ENCODE peak calls at places on chromosomes 3 and 15, in eight cellular contexts. B, M, O, R, U, Q, K and T are unnamed samples.
A peak's percentile ranks its signal among the peaks of the same experiment; 100 is the strongest.

GRCh38 chr3:43871627-43872245 is 181.0 kb downstream of the ABHD5 start:
- DNase-seq in M (no peak), Q (no peak), O (no peak), R (no peak), B (peak; percentile 31), K (no peak), U (peak; percentile 38), T (no peak)

GRCh38 chr3:132315851-132316250 is 1.4 kb upstream of the ACP3 start:
- DNase-seq in U (no peak), M (no peak), R (no peak), B (peak; percentile 37), K (no peak), Q (no peak), O (no peak), T (no peak)

GRCh38 chr3:101513419-101513986 is 491 bp upstream of the SENP7 start:
- DNase-seq in O (no peak), M (no peak), Q (no peak), R (peak; percentile 1), B (no peak), U (no peak), K (no peak), T (no peak)

GRCh38 chr3:65914740-65915366 is 123.9 kb downstream of the MAGI1 start:
- DNase-seq in Q (no peak), B (no peak), K (no peak), U (no peak), O (no peak), M (no peak), R (peak; percentile 15), T (no peak)

GRCh38 chr15:60213377-60214010 is 184.3 kb downstream of the ANXA2 start:
- DNase-seq in Q (no peak), M (no peak), R (no peak), O (no peak), B (no peak), K (no peak), U (no peak), T (no peak)

GRCh38 chr3:34102290-34102689 is 303.9 kb downstream of the PDCD6IP start:
- DNase-seq in M (no peak), R (no peak), K (no peak), U (no peak), Q (no peak), O (no peak), B (no peak), T (no peak)

GRCh38 chr15:78448441-78449219 is 10.6 kb downstream of the IREB2 start:
- DNase-seq in U (no peak), K (no peak), Q (no peak), R (no peak), M (no peak), B (no peak), O (no peak), T (no peak)

GRCh38 chr15:31392761-31393401 is 66.2 kb downstream of the KLF13 start:
- DNase-seq in Q (no peak), O (no peak), K (peak; percentile 43), B (peak; percentile 56), U (no peak), R (peak; percentile 37), M (peak; percentile 56), T (no peak)

GRCh38 chr3:169228522-169228921 is 435.0 kb downstream of the MECOM start:
- DNase-seq in Q (no peak), K (no peak), U (no peak), M (no peak), B (peak; percentile 34), R (no peak), O (no peak), T (peak; percentile 37)

GRCh38 chr15:73210630-73211029 is 158.1 kb downstream of the HCN4 start:
- DNase-seq in K (no peak), U (no peak), O (no peak), R (no peak), Q (no peak), B (no peak), M (no peak), T (no peak)

GRCh38 chr15:70466895-70467529 is 296.3 kb downstream of the UACA start:
- DNase-seq in K (peak; percentile 54), O (no peak), M (peak; percentile 69), Q (peak; percentile 65), B (peak; percentile 76), R (peak; percentile 67), U (no peak), T (peak; percentile 69)

GRCh38 chr3:138361193-138361525 is 12.8 kb downstream of the MRAS start:
- DNase-seq in U (no peak), O (no peak), K (no peak), B (no peak), M (no peak), Q (no peak), R (no peak), T (no peak)

GRCh38 chr15:58770519-58770856 is 614 bp upstream of the MINDY2 start:
- DNase-seq in U (no peak), M (no peak), R (no peak), K (no peak), O (no peak), Q (peak; percentile 44), B (peak; percentile 92), T (peak; percentile 89)

GRCh38 chr3:58074126-58074715 is 66.0 kb downstream of the FLNB start:
- DNase-seq in O (no peak), Q (no peak), M (no peak), B (no peak), R (peak; percentile 57), K (no peak), U (no peak), T (no peak)

GRCh38 chr3:16059081-16059537 is 115.4 kb upstream of the GALNT15 start:
- DNase-seq in Q (no peak), O (no peak), B (no peak), R (no peak), M (no peak), K (no peak), U (no peak), T (peak; percentile 45)

GRCh38 chr3:177729939-177730700 is 532.8 kb upstream of the TBL1XR1 start:
- DNase-seq in K (peak; percentile 41), M (no peak), Q (no peak), B (peak; percentile 39), O (no peak), U (peak; percentile 65), R (no peak), T (peak; percentile 52)

DNA sequence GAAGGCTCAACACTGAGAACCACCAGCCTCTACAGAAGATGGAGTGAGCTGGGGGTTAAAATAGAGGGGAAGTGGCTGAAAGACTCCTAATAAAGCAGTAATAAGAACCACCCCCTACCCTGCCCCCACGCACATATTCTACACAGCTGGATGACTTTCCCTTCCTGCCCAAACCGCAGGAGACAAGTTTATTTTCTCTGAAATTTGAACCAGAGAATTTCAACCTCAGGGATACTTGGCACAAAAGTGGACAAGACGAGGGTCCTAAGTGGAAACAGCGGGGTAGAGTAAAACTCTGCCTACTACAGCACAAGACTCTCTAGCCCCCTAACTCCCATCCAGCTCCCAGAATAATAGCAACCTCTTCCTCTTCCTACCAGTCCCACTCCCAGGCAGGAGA is 28.4 kb downstream of the USF3 start:
- DNase-seq in Q (no peak), U (no peak), O (no peak), K (no peak), M (no peak), B (peak; percentile 49), R (peak; percentile 17), T (peak; percentile 29)
- H3K4me3 ChIP-seq in Q (no peak overlapping the region), U (no peak overlapping the region), O (no peak overlapping the region), K (no peak overlapping the region), M (no peak overlapping the region), B (no peak overlapping the region), R (no peak overlapping the region), T (no peak overlapping the region)

DNA sequence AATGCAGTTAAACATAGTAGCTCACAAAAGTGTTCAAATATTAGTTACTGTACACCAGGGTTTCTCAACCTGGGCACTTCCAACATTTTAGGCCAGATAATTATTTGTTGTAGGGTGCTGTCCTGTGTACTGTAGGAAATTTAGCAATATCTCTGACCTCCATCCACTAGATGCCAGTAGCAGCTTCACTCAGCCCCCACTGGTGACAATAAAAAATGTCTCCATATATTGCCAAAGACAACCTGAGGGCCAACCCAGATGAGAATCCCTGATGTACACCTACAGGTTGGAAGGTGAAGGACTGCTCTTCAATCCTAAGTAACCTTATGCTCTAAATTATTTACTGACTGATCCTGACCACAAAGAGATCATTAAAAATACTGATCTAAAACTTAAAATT is 32.4 kb downstream of the DCUN1D1 start:
- DNase-seq in B (no peak), M (no peak), R (peak; percentile 29), O (no peak), U (no peak), Q (no peak), K (no peak), T (no peak)
- TF ChIP-seq CTCF in B (no peak), M (no peak), R (no peak), O (no peak), U (no peak), Q (no peak), K (no peak), T (no peak)

DNA sequence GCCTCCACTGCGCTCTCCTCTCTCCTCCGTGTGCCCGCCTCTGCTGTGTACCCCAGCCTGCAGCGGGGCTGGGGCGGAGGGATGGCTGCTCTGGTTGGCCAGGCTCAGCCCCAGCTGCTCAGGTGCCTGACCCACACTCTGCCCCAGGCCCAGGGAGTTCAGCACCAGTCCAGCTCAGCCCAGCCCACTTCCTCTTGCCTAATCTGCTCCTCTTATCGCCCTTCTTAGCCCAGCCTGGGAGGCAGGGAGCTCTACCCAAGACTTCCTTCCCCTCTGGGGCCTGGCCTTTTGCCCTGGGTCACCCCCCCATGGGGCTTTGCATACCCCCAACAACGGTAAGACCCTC is 1.1 kb upstream of the PLCB2 start:
- DNase-seq in M (no peak), U (no peak), K (no peak), R (peak; percentile 91), O (no peak), B (peak; percentile 43), Q (no peak), T (no peak)
- H3K4me3 ChIP-seq in M (peak overlapping the region; percentile 42), U (no peak overlapping the region), K (no peak overlapping the region), R (peak overlapping the region; percentile 34), O (no peak overlapping the region), B (no peak overlapping the region), Q (no peak overlapping the region), T (no peak overlapping the region)

DNA sequence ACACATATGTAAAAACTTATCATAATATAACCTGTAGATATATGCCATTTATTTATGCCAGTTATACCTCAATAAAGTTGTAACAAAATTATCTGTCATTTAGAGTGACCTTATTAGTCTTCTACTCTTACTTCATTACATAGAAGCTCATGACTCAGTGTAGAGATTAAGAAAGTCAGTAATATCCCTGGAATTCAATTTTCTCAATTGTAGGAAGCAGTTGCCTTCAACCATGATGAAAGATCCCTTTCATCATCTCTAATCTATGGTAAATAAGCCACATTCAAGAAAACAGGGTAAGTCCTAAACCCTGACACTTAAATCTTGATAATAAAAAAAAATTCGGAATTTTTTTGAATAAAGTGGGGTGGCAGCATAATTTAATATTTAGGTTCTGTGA is 216.5 kb upstream of the PEX5L start:
- DNase-seq in R (no peak), M (no peak), B (no peak), O (no peak), U (no peak), Q (peak; percentile 82), K (no peak), T (peak; percentile 30)
- TF ChIP-seq CTCF in R (no peak), M (no peak), B (no peak), O (no peak), U (no peak), Q (no peak), K (no peak), T (no peak)